ENCODE peak calls at places on chromosomes 6 and 20, in five cellular contexts. H is posterior vena cava, A is amygdala, Q is T-helper 1 cell, F is ELR. B is an unnamed sample.

GRCh38 chr6:18047406-18047805 is 60.0 kb upstream of the KIF13A start:
- DNase-seq in H (no peak), A (no peak), Q (no peak), F (peak), B (no peak)

GRCh38 chr6:20647585-20647984 is 113.3 kb downstream of the CDKAL1 start:
- DNase-seq in H (no peak), A (no peak), Q (no peak), F (peak), B (no peak)

GRCh38 chr20:25859649-25860530 is 163.2 kb upstream of the ZNF337 start:
- DNase-seq in H (peak), A (peak), Q (peak), F (peak), B (peak)

GRCh38 chr6:127776320-127776719 is 124.5 kb downstream of the THEMIS start:
- DNase-seq in H (no peak), A (no peak), Q (no peak), F (no peak), B (no peak)

GRCh38 chr20:25858495-25859425 is 162.1 kb upstream of the ZNF337 start:
- DNase-seq in H (peak), A (no peak), Q (no peak), F (no peak), B (no peak)

GRCh38 chr6:113842165-113842564 is 15.0 kb upstream of the MARCKS start:
- DNase-seq in H (no peak), A (no peak), Q (no peak), F (peak), B (no peak)

GRCh38 chr20:51258582-51259175 is 235.8 kb upstream of the KCNG1 start:
- DNase-seq in H (no peak), A (no peak), Q (no peak), F (peak), B (no peak)

GRCh38 chr20:34887023-34887422 is 10.6 kb downstream of the ACSS2 start:
- DNase-seq in H (no peak), A (no peak), Q (no peak), F (no peak), B (no peak)

B was measured in nucleus accumbens.